ENCODE peak calls at places on chromosomes 1 and 21, in nine cellular contexts. T is pancreas, I is colonic mucosa, G is left ventricle myocardium inferior, P is HCT116, M is ovary, K is Peyer's patch, R is tibial artery, V is adrenal gland. C is an unnamed sample. For H3K4me1, the result is how much of the 10 kb centered on the place peaks cover.

GRCh38 chr1:1099506-1100183 is 16.2 kb downstream of the C1orf159 start:
- DNase-seq in T (no peak), I (no peak), G (no peak), P (no peak), M (no peak), K (no peak), R (no peak), V (no peak), C (no peak)

GRCh38 chr1:119948342-119949214 is 52.3 kb upstream of the ADAM30 start:
- DNase-seq in T (peak), I (peak), G (peak), P (peak), M (peak), K (peak), R (peak), V (peak), C (peak)

GRCh38 chr1:30675761-30676160 is 47.6 kb downstream of the MATN1 start:
- DNase-seq in T (no peak), I (no peak), G (no peak), P (no peak), M (no peak), K (no peak), R (no peak), V (no peak), C (no peak)

GRCh38 chr1:172761581-172762025 is 102.7 kb downstream of the FASLG start:
- DNase-seq in T (no peak), I (no peak), G (no peak), P (no peak), M (no peak), K (no peak), R (no peak), V (no peak), C (no peak)

GRCh38 chr1:24920155-24920925 is 9.7 kb downstream of the RUNX3 start:
- DNase-seq in T (no peak), I (no peak), G (no peak), P (no peak), M (peak), K (no peak), R (peak), V (no peak), C (peak)

GRCh38 chr1:233033366-233033765 is 83.0 kb downstream of the NTPCR start:
- DNase-seq in T (no peak), I (no peak), G (no peak), P (no peak), M (no peak), K (no peak), R (no peak), V (no peak), C (no peak)

GRCh38 chr21:17527240-17527639 is 14.4 kb downstream of the CXADR start:
- DNase-seq in T (no peak), I (no peak), G (no peak), P (no peak), M (no peak), K (no peak), R (no peak), V (no peak), C (no peak)

GRCh38 chr21:42439284-42440186 is 35.8 kb downstream of the UBASH3A start:
- DNase-seq in T (no peak), I (no peak), G (no peak), P (no peak), M (no peak), K (no peak), R (no peak), V (no peak), C (no peak)

GRCh38 chr1:76269175-76269574 is 194.6 kb downstream of the ST6GALNAC3 start:
- DNase-seq in T (no peak), I (no peak), G (no peak), P (no peak), M (no peak), K (no peak), R (no peak), V (peak), C (no peak)

GRCh38 chr21:45769239-45769758 is 125.8 kb downstream of the PCBP3 start:
- DNase-seq in T (no peak), I (no peak), G (no peak), P (no peak), M (no peak), K (no peak), R (no peak), V (no peak), C (no peak)

GRCh38 chr1:47433453-47434050 is 4.3 kb upstream of the FOXD2 start:
- DNase-seq in T (no peak), I (peak), G (no peak), P (no peak), M (no peak), K (no peak), R (no peak), V (no peak), C (no peak)

GRCh38 chr1:47435506-47436303 is 2.1 kb upstream of the FOXD2 start:
- DNase-seq in T (no peak), I (peak), G (no peak), P (no peak), M (no peak), K (no peak), R (no peak), V (no peak), C (no peak)

GRCh38 chr1:47433037-47433421 is 4.8 kb upstream of the FOXD2 start:
- DNase-seq in T (no peak), I (no peak), G (no peak), P (no peak), M (no peak), K (no peak), R (no peak), V (no peak), C (no peak)

GRCh38 chr1:47432071-47433036 is 5.5 kb upstream of the FOXD2 start:
- DNase-seq in T (peak), I (peak), G (peak), P (no peak), M (peak), K (peak), R (peak), V (peak), C (peak)

DNA sequence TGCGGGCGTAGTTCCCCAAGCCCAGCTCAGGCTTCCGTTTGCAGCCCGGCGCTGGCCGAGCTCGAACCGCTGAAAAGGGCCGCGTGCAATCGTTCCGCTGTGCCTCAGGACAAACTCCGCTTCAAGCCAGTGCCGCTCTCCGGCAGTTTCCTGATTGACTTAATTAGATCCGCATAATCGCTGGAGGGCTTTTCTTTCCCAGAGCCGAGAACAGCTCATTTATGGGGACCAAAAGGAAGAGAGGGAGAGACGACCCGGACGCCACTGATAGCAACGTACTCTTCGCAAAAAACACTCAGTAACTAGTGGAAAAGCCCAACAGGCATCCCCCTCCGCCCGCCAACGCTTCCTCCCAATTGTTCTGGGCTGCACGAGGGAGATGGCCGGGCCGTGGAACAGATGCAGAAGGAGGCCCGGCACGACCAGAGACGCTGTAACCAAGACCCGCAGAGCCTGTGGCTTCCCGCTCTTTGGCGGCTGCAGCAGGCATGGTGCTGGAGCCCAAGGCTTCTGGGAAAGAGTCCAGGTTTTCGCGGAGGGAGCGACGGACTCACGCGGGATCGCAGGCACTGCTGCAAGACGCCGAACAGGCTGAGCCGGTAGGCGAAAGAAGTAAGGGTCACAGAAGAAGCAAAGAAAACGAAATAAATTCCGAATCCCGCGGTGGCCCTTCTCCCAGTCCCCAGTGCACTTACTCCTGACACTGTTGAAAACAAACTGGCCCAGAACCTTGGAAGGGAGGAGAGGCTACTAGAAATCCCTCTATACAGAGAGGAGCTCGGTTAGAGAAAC is 3.6 kb upstream of the FOXD2 start:
- DNase-seq in T (peak), I (peak), G (peak), P (no peak), M (peak), K (no peak), R (peak), V (peak), C (peak)
- H3K4me1 ChIP-seq in T (under half), I (under half), G (half or more), P (under half), M (under half), K (under half), R (half or more), V (under half), C (under half)

GRCh38 chr1:58905628-58906256 is 121.9 kb upstream of the JUN start:
- DNase-seq in T (no peak), I (no peak), G (no peak), P (no peak), M (no peak), K (no peak), R (no peak), V (peak), C (no peak)
- H3K27ac ChIP-seq in T (no peak), I (no peak), G (no peak), P (no peak), M (no peak), K (no peak), R (peak), V (no peak), C (no peak)

GRCh38 chr1:89725016-89725380 is 92.1 kb downstream of the LRRC8C start:
- DNase-seq in T (no peak), I (peak), G (peak), P (no peak), M (no peak), K (no peak), R (no peak), V (no peak), C (no peak)
- H3K4me3 ChIP-seq in T (no peak), I (no peak), G (no peak), P (no peak), M (no peak), K (no peak), R (no peak), V (no peak), C (no peak)

DNA sequence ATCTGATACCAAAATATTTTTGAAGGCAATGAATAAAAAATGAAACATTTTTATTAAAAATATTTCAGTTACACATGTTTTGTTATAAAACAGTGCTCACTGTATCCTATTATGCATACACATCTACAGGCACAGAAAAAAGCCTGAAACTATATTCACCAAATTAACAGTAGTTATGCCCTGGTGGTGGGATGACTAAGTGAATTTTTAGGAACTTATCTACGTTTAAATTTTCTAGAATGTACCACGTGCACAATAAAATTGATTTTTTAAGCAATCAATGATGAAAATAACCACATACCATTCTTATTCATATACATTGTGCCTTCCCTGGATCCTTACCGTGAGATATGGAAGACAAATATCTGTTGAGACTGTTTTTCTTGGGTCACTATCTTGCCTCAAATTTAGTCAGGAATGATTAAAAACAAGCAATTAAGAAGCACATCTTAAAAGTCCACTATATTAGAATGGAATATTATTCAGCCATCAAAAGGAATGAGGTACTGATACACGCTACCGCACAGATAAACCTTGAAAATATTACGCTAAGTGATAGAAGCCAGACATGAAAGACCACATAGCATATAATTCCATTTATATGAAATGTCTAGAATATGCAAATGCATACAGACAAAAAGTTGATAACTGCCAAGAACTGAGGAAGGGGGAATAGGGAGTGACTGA is 17.4 kb downstream of the TP53BP2 start:
- DNase-seq in T (no peak), I (no peak), G (no peak), P (no peak), M (no peak), K (no peak), R (no peak), V (no peak), C (no peak)
- H3K4me1 ChIP-seq in T (under half), I (under half), G (half or more), P (under half), M (under half), K (under half), R (half or more), V (under half), C (under half)

GRCh38 chr1:10063878-10064277 is 31.1 kb downstream of the UBE4B start:
- DNase-seq in T (no peak), I (no peak), G (no peak), P (no peak), M (no peak), K (no peak), R (no peak), V (no peak), C (no peak)
- H3K27ac ChIP-seq in T (no peak), I (no peak), G (peak), P (no peak), M (no peak), K (no peak), R (no peak), V (no peak), C (no peak)

C was measured in heart right ventricle.